ENCODE peak calls at places on chromosomes 7 and 10, in eight cellular contexts. O is lower lobe of right lung, X is PC-3, W is colonic mucosa, J is NB4, S is ascending aorta, C is body of pancreas, A is GM12878. H is an unnamed sample.

GRCh38 chr7:21198929-21199328 is 229.0 kb upstream of the SP4 start:
- DNase-seq in O (no peak), X (peak; percentile 12), W (no peak), J (no peak), S (no peak), C (no peak), A (no peak), H (no peak)

GRCh38 chr7:123557016-123557630 is 495 bp downstream of the NDUFA5 start:
- DNase-seq in O (no peak), X (peak; percentile 10), W (no peak), J (peak; percentile 35), S (no peak), C (no peak), A (no peak), H (no peak)

GRCh38 chr7:37916017-37916672 is 472 bp downstream of the SFRP4 start:
- DNase-seq in O (peak; percentile 48), X (no peak), W (peak; percentile 19), J (peak; percentile 50), S (no peak), C (peak; percentile 30), A (no peak), H (no peak)

GRCh38 chr7:98105942-98106544 is 619 bp upstream of the LMTK2 start:
- DNase-seq in O (no peak), X (peak; percentile 59), W (peak; percentile 44), J (peak; percentile 19), S (no peak), C (no peak), A (no peak), H (no peak)

GRCh38 chr7:134866581-134866980 is 87.1 kb downstream of the CALD1 start:
- DNase-seq in O (no peak), X (no peak), W (no peak), J (no peak), S (no peak), C (no peak), A (no peak), H (peak; percentile 34)

GRCh38 chr10:63915240-63915639 is 394.0 kb downstream of the REEP3 start:
- DNase-seq in O (no peak), X (no peak), W (no peak), J (no peak), S (no peak), C (no peak), A (no peak), H (no peak)

GRCh38 chr10:77195101-77195500 is 442.5 kb downstream of the KCNMA1 start:
- DNase-seq in O (no peak), X (peak; percentile 100), W (no peak), J (no peak), S (no peak), C (no peak), A (no peak), H (peak; percentile 90)

GRCh38 chr7:100894860-100895700 is 608 bp downstream of the ACHE start:
- DNase-seq in O (no peak), X (peak; percentile 38), W (peak; percentile 69), J (peak; percentile 67), S (no peak), C (peak; percentile 37), A (no peak), H (no peak)

GRCh38 chr10:45180946-45181439 is 134.4 kb downstream of the OR13A1 start:
- DNase-seq in O (no peak), X (no peak), W (no peak), J (no peak), S (no peak), C (no peak), A (no peak), H (no peak)

GRCh38 chr7:116776610-116777289 is 85.6 kb upstream of the CAPZA2 start:
- DNase-seq in O (no peak), X (peak; percentile 91), W (no peak), J (no peak), S (no peak), C (peak; percentile 57), A (peak; percentile 13), H (peak; percentile 75)

GRCh38 chr10:9096288-9096687 is 1041.8 kb downstream of the GATA3 start:
- DNase-seq in O (no peak), X (no peak), W (no peak), J (no peak), S (no peak), C (no peak), A (no peak), H (no peak)

GRCh38 chr7:155368894-155369600 is 71.4 kb downstream of the INSIG1 start:
- DNase-seq in O (peak; percentile 20), X (no peak), W (no peak), J (peak; percentile 86), S (no peak), C (no peak), A (no peak), H (no peak)

GRCh38 chr7:102202556-102202955 is 84.1 kb upstream of the SH2B2 start:
- DNase-seq in O (no peak), X (no peak), W (no peak), J (no peak), S (no peak), C (no peak), A (no peak), H (no peak)

GRCh38 chr7:30931161-30931926 is 19.7 kb downstream of the AQP1 start:
- DNase-seq in O (peak; percentile 36), X (no peak), W (peak; percentile 15), J (no peak), S (no peak), C (peak; percentile 84), A (no peak), H (no peak)

GRCh38 chr10:34078798-34079470 is 736.2 kb downstream of the PARD3 start:
- DNase-seq in O (no peak), X (no peak), W (no peak), J (no peak), S (peak; percentile 70), C (peak; percentile 38), A (no peak), H (peak; percentile 38)

GRCh38 chr7:13911920-13912319 is 77.5 kb downstream of the ETV1 start:
- DNase-seq in O (no peak), X (no peak), W (peak; percentile 23), J (no peak), S (no peak), C (no peak), A (no peak), H (no peak)

GRCh38 chr10:85224366-85224960 is 896.1 kb downstream of the CCSER2 start:
- DNase-seq in O (no peak), X (no peak), W (no peak), J (peak; percentile 21), S (no peak), C (no peak), A (no peak), H (no peak)

GRCh38 chr7:30996883-30997282 is 33.1 kb downstream of the GHRHR start:
- DNase-seq in O (no peak), X (peak; percentile 25), W (no peak), J (peak; percentile 56), S (no peak), C (no peak), A (no peak), H (no peak)

GRCh38 chr7:117666689-117667088 is 186.9 kb downstream of the CFTR start:
- DNase-seq in O (no peak), X (no peak), W (no peak), J (no peak), S (no peak), C (no peak), A (no peak), H (no peak)

GRCh38 chr10:96496281-96496925 is 17.3 kb downstream of the TLL2 start:
- DNase-seq in O (no peak), X (peak; percentile 35), W (no peak), J (peak; percentile 53), S (no peak), C (no peak), A (no peak), H (no peak)

GRCh38 chr7:129870668-129871067 is 82.1 kb downstream of the UBE2H start:
- DNase-seq in O (no peak), X (no peak), W (no peak), J (no peak), S (no peak), C (no peak), A (no peak), H (no peak)

GRCh38 chr10:21517983-21518628 is 7.4 kb downstream of the SKIDA1 start:
- DNase-seq in O (no peak), X (peak; percentile 50), W (no peak), J (peak; percentile 22), S (no peak), C (no peak), A (no peak), H (peak; percentile 59)

GRCh38 chr10:128125944-128126764 is at the start of gene MKI67:
- DNase-seq in O (peak; percentile 90), X (peak; percentile 93), W (peak; percentile 94), J (peak; percentile 96), S (peak; percentile 49), C (peak; percentile 85), A (peak; percentile 71), H (peak; percentile 96)

GRCh38 chr10:53491774-53492173 is 719.2 kb upstream of the MBL2 start:
- DNase-seq in O (no peak), X (no peak), W (no peak), J (no peak), S (no peak), C (no peak), A (no peak), H (no peak)

DNA sequence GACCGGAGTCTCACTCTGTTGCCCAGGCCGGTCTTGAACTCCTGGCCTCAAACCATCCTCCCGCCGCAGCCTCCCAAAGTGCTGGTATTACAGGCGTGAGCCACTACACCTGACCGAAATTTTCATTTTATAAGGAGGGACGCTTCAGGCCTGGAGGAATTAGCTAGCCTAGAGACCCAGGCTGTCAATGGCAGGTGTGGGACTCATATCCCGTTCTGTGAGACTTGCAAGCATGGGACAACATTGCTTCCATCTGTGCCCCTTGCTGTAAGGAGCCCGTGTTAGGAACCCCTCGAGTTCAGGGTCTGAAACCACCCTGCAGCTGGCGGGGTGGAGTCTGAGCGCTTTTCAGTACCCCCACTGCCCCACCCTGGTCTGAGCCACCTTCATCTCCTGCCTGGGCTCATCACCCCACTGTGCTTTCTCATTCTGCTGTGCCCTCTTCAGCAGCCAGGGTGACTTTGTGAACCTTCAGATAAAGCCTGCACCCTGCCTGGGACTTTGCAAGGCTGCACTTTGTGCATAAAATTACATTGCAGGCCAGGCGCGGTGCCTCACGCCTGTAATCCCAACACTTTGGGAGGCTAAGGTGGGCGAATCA is 1.3 kb upstream of the DAGLB start:
- DNase-seq in O (peak; percentile 42), X (no peak), W (no peak), J (peak; percentile 54), S (no peak), C (peak; percentile 42), A (no peak), H (no peak)
- H3K4me3 ChIP-seq in O (no peak overlapping the region), X (no peak overlapping the region), W (no peak overlapping the region), J (no peak overlapping the region), S (no peak overlapping the region), C (no peak overlapping the region), A (no peak overlapping the region), H (no peak overlapping the region)

GRCh38 chr10:92009445-92009844 is 85.9 kb downstream of the BTAF1 start:
- DNase-seq in O (no peak), X (no peak), W (no peak), J (no peak), S (no peak), C (no peak), A (no peak), H (no peak)
- TF ChIP-seq CTCF in O (no peak), X (no peak), W (no peak), J (no peak), S (no peak), C (no peak), A (no peak), H (no peak)

GRCh38 chr10:60943372-60944158 is 420 bp downstream of the RHOBTB1 start:
- DNase-seq in O (peak; percentile 83), X (peak; percentile 60), W (peak; percentile 67), J (no peak), S (peak; percentile 17), C (peak; percentile 71), A (no peak), H (no peak)
- H3K4me3 ChIP-seq in O (peak overlapping the region; percentile 64), X (peak overlapping the region; percentile 79), W (peak overlapping the region; percentile 69), J (no peak overlapping the region), S (peak overlapping the region; percentile 94), C (peak overlapping the region; percentile 40), A (peak overlapping the region; percentile 63), H (peak overlapping the region; percentile 86)

GRCh38 chr10:43296320-43296719 is 29.5 kb upstream of the RASGEF1A start:
- DNase-seq in O (no peak), X (no peak), W (no peak), J (no peak), S (no peak), C (no peak), A (no peak), H (no peak)
- TF ChIP-seq CTCF in O (no peak), X (no peak), W (no peak), J (no peak), S (no peak), C (no peak), A (no peak), H (no peak)

H was measured in foreskin fibroblast.